ENCODE peak calls at places on chromosomes 4 and X, in four cellular contexts. One of them, this sample, is unnamed. For H3K9me3, the result is how much of the 10 kb centered on the place peaks cover.

GRCh38 chrX:85084770-85085393 is 81.2 kb downstream of the APOOL start:
- DNase-seq in CD4-positive, CD25-positive, alpha-beta regulatory T cell: peak
- DNase-seq in DND-41: peak
- DNase-seq in hepatocyte: peak
- DNase-seq in this sample: no peak

GRCh38 chr4:184408021-184408710 is 66.2 kb downstream of the IRF2 start:
- DNase-seq in CD4-positive, CD25-positive, alpha-beta regulatory T cell: no peak
- DNase-seq in hepatocyte: no peak
- DNase-seq in DND-41: no peak
- DNase-seq in this sample: no peak

GRCh38 chrX:83469551-83469950 is 38.5 kb upstream of the POU3F4 start:
- DNase-seq in CD4-positive, CD25-positive, alpha-beta regulatory T cell: peak
- DNase-seq in DND-41: peak
- DNase-seq in hepatocyte: peak
- DNase-seq in this sample: no peak

GRCh38 chr4:155906554-155907247 is 3.2 kb downstream of the TDO2 start:
- DNase-seq in DND-41: no peak
- DNase-seq in CD4-positive, CD25-positive, alpha-beta regulatory T cell: no peak
- DNase-seq in hepatocyte: peak
- DNase-seq in this sample: no peak

GRCh38 chrX:150355898-150356297 is 7.2 kb upstream of the MAMLD1 start:
- DNase-seq in DND-41: no peak
- DNase-seq in CD4-positive, CD25-positive, alpha-beta regulatory T cell: no peak
- DNase-seq in hepatocyte: no peak
- DNase-seq in this sample: no peak

GRCh38 chr4:86974481-86975050 is 39.8 kb downstream of the AFF1 start:
- DNase-seq in hepatocyte: no peak
- DNase-seq in CD4-positive, CD25-positive, alpha-beta regulatory T cell: peak
- DNase-seq in DND-41: no peak
- DNase-seq in this sample: no peak

GRCh38 chrX:46814966-46815365 is 21.9 kb upstream of the RP2 start:
- DNase-seq in CD4-positive, CD25-positive, alpha-beta regulatory T cell: no peak
- DNase-seq in DND-41: no peak
- DNase-seq in hepatocyte: no peak
- DNase-seq in this sample: no peak

GRCh38 chr4:100366213-100366612 is 151.6 kb downstream of the EMCN start:
- DNase-seq in hepatocyte: no peak
- DNase-seq in CD4-positive, CD25-positive, alpha-beta regulatory T cell: no peak
- DNase-seq in DND-41: no peak
- DNase-seq in this sample: no peak

GRCh38 chr4:38308728-38309315 is 348.6 kb downstream of the PTTG2 start:
- DNase-seq in hepatocyte: no peak
- DNase-seq in CD4-positive, CD25-positive, alpha-beta regulatory T cell: no peak
- DNase-seq in DND-41: no peak
- DNase-seq in this sample: no peak

GRCh38 chr4:187183351-187183750 is 459.7 kb upstream of the FAT1 start:
- DNase-seq in hepatocyte: no peak
- DNase-seq in DND-41: no peak
- DNase-seq in CD4-positive, CD25-positive, alpha-beta regulatory T cell: no peak
- DNase-seq in this sample: no peak

GRCh38 chr4:14504162-14504561 is 498.1 kb upstream of the CPEB2 start:
- DNase-seq in CD4-positive, CD25-positive, alpha-beta regulatory T cell: no peak
- DNase-seq in hepatocyte: no peak
- DNase-seq in DND-41: no peak
- DNase-seq in this sample: no peak

GRCh38 chr4:42627887-42628646 is 28.8 kb downstream of the ATP8A1 start:
- DNase-seq in hepatocyte: no peak
- DNase-seq in DND-41: peak
- DNase-seq in CD4-positive, CD25-positive, alpha-beta regulatory T cell: peak
- DNase-seq in this sample: peak

GRCh38 chr4:142406917-142407501 is 439.1 kb downstream of the INPP4B start:
- DNase-seq in DND-41: peak
- DNase-seq in CD4-positive, CD25-positive, alpha-beta regulatory T cell: peak
- DNase-seq in hepatocyte: no peak
- DNase-seq in this sample: no peak

GRCh38 chr4:3868146-3868840 is 102.1 kb downstream of the ADRA2C start:
- DNase-seq in hepatocyte: peak
- DNase-seq in CD4-positive, CD25-positive, alpha-beta regulatory T cell: no peak
- DNase-seq in DND-41: peak
- DNase-seq in this sample: no peak

GRCh38 chrX:155956099-155956498 is 41.4 kb upstream of the IL9R start:
- DNase-seq in hepatocyte: no peak
- DNase-seq in CD4-positive, CD25-positive, alpha-beta regulatory T cell: no peak
- DNase-seq in DND-41: no peak
- DNase-seq in this sample: no peak

GRCh38 chrX:155957843-155958242 is 39.7 kb upstream of the IL9R start:
- DNase-seq in CD4-positive, CD25-positive, alpha-beta regulatory T cell: no peak
- DNase-seq in hepatocyte: no peak
- DNase-seq in DND-41: no peak
- DNase-seq in this sample: no peak

GRCh38 chrX:155956649-155957048 is 40.8 kb upstream of the IL9R start:
- DNase-seq in CD4-positive, CD25-positive, alpha-beta regulatory T cell: no peak
- DNase-seq in hepatocyte: no peak
- DNase-seq in DND-41: no peak
- DNase-seq in this sample: no peak

GRCh38 chrX:155953055-155953454 is 44.4 kb upstream of the IL9R start:
- DNase-seq in CD4-positive, CD25-positive, alpha-beta regulatory T cell: no peak
- DNase-seq in DND-41: no peak
- DNase-seq in hepatocyte: no peak
- DNase-seq in this sample: no peak

DNA sequence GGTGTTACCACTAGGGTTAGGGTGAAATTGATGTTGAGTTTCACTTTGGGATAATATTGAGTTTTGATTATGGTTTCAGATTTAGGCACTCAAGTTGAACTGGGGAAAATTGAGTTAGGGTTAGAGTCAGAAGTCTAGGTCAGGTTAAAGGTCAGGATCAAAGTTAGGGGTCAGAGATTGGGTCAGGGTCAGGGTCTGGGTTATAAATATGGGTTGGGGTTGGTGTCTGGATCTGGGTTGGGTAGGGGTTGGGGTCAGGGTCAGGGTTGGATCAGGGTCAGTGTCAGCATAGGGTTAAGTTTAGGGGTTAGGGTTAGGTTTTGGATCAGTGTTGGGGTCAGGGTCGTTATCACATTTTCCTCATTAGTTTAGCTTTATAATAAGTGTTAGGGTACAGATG is 42.7 kb upstream of the IL9R start:
- DNase-seq in hepatocyte: no peak
- DNase-seq in DND-41: no peak
- DNase-seq in CD4-positive, CD25-positive, alpha-beta regulatory T cell: no peak
- DNase-seq in this sample: no peak
- H3K9me3 ChIP-seq in hepatocyte: under half
- H3K9me3 ChIP-seq in DND-41: under half
- H3K9me3 ChIP-seq in CD4-positive, CD25-positive, alpha-beta regulatory T cell: under half
- H3K9me3 ChIP-seq in this sample: under half

GRCh38 chr4:386708-387105 is 49.1 kb downstream of the ZNF141 start:
- DNase-seq in DND-41: no peak
- DNase-seq in hepatocyte: no peak
- DNase-seq in CD4-positive, CD25-positive, alpha-beta regulatory T cell: no peak
- DNase-seq in this sample: no peak
- H3K9me3 ChIP-seq in DND-41: half or more
- H3K9me3 ChIP-seq in hepatocyte: under half
- H3K9me3 ChIP-seq in CD4-positive, CD25-positive, alpha-beta regulatory T cell: half or more
- H3K9me3 ChIP-seq in this sample: under half

GRCh38 chr4:7573692-7574091 is 139.0 kb upstream of the PSAPL1 start:
- DNase-seq in hepatocyte: no peak
- DNase-seq in DND-41: no peak
- DNase-seq in CD4-positive, CD25-positive, alpha-beta regulatory T cell: no peak
- DNase-seq in this sample: no peak
- H3K9me3 ChIP-seq in hepatocyte: under half
- H3K9me3 ChIP-seq in DND-41: under half
- H3K9me3 ChIP-seq in CD4-positive, CD25-positive, alpha-beta regulatory T cell: under half
- H3K9me3 ChIP-seq in this sample: under half

GRCh38 chr4:165472943-165473676 is 94.3 kb downstream of the CPE start:
- DNase-seq in DND-41: no peak
- DNase-seq in hepatocyte: no peak
- DNase-seq in CD4-positive, CD25-positive, alpha-beta regulatory T cell: no peak
- DNase-seq in this sample: no peak

GRCh38 chr4:165475706-165476070 is 96.9 kb downstream of the CPE start:
- DNase-seq in CD4-positive, CD25-positive, alpha-beta regulatory T cell: no peak
- DNase-seq in hepatocyte: no peak
- DNase-seq in DND-41: no peak
- DNase-seq in this sample: no peak

GRCh38 chr4:165476214-165477098 is 97.6 kb downstream of the CPE start:
- DNase-seq in DND-41: no peak
- DNase-seq in CD4-positive, CD25-positive, alpha-beta regulatory T cell: no peak
- DNase-seq in hepatocyte: peak
- DNase-seq in this sample: no peak

GRCh38 chr4:165477799-165478198 is 99.0 kb downstream of the CPE start:
- DNase-seq in hepatocyte: no peak
- DNase-seq in CD4-positive, CD25-positive, alpha-beta regulatory T cell: no peak
- DNase-seq in DND-41: no peak
- DNase-seq in this sample: no peak

DNA sequence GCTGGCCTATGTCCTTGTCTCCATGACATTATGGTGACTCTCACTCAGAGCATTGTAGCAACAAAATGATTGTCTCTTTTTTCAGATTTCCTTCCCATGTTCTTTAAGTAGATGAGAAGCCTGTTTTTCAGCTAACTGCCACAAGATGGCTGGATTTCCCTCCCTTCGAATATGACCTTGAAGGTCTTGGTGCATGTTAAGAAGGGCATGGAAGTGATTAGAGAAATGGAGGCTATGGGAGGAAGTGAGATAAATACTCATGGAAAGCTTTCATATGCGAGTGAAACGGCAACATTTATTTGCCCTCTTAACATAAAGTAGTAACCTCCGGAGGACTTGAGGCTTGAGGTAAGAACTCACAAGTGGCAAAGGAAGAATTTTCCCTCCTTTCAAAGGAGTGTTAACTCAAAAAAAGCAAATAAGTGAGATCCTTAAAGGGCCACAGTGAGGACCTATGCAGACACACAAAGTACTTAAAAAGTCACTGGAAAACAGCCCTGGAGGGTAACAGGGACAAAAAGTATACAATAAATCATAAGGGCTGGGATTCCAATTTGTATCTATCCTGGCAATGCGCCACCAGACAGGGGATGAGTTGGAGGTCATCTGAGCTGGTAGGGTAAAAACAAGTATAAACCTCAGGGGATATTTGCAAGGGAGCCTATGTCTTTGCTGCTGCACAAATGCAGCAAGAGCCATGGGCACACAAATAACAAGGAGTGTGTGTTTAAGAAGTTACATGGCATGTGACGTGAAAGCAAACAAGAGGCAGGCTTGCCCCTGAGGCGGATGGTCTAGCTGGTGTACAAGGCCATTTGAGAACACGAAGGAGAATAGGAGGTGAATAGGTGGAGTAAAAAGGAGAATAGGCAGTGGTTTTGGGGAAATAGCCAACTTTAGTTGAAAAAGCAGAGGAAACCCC is 96.2 kb downstream of the CPE start:
- DNase-seq in CD4-positive, CD25-positive, alpha-beta regulatory T cell: no peak
- DNase-seq in hepatocyte: no peak
- DNase-seq in DND-41: no peak
- DNase-seq in this sample: no peak
- H3K9me3 ChIP-seq in CD4-positive, CD25-positive, alpha-beta regulatory T cell: under half
- H3K9me3 ChIP-seq in hepatocyte: under half
- H3K9me3 ChIP-seq in DND-41: under half
- H3K9me3 ChIP-seq in this sample: under half

DNA sequence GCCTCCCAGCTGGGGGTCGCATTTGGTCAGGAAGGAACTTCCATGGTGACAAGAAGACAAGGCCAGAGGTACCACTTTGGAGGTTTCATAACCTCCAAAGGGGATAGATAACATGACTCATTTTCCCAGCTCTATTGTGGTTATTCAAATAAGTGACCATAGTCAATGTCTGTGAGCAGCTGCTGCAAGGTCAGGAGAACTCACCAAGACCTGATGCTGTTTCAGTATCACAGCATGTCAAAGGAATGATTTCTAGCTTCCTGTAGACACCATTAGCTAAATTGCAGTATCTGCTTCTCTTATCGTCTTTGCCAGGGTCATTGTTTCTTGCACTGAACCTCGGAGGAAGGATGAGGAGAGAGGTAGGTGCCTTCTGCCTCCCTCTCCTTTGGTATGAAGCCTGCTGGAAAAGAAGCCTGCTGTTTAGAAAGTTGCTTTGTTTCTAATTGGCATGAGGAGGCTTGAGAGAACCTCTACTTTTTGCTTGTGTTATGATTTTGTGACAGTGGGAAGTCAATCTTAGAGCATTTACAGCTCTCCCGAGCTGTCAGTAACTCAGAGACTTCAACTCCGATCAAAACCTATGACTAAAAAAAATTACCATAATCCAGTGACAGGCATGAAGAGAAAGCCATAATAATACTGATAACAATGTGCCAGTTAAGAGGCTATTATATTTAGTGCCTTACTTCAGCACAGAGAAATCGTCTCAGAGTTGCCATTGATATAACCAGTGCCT is 38.0 kb upstream of the GATB start:
- DNase-seq in DND-41: no peak
- DNase-seq in CD4-positive, CD25-positive, alpha-beta regulatory T cell: no peak
- DNase-seq in hepatocyte: no peak
- DNase-seq in this sample: no peak
- H3K9me3 ChIP-seq in DND-41: under half
- H3K9me3 ChIP-seq in CD4-positive, CD25-positive, alpha-beta regulatory T cell: under half
- H3K9me3 ChIP-seq in hepatocyte: under half
- H3K9me3 ChIP-seq in this sample: under half